ENCODE peak calls at places on chromosomes 4 and X, in seven cellular contexts. D is naive thymus-derived CD4-positive, alpha-beta T cell; P is tibial artery; F is fibroblast of lung; J is uterus; Z is choroid plexus epithelial cell; I is mucosa of descending colon. H is an unnamed sample.
A peak's percentile ranks its signal among the peaks of the same experiment; 100 is the strongest.

GRCh38 chr4:101205878-101206277 is 141.4 kb downstream of the PPP3CA start:
- DNase-seq in Z (peak; percentile 63), I (no peak), P (no peak), J (no peak), D (peak; percentile 31), F (peak; percentile 85), H (no peak)

GRCh38 chrX:41009816-41010187 is 75.4 kb upstream of the USP9X start:
- DNase-seq in F (no peak), D (no peak), Z (no peak), I (no peak), J (no peak), P (no peak), H (no peak)

GRCh38 chr4:152372444-152372843 is 163.4 kb downstream of the FBXW7 start:
- DNase-seq in D (no peak), P (no peak), I (no peak), F (no peak), Z (no peak), J (no peak), H (no peak)

GRCh38 chrX:68504237-68504636 is 5.4 kb downstream of the YIPF6 start:
- DNase-seq in F (peak; percentile 78), J (no peak), Z (peak; percentile 65), I (no peak), D (no peak), P (no peak), H (no peak)

GRCh38 chr4:102761478-102761790 is 666 bp upstream of the MANBA start:
- DNase-seq in Z (peak; percentile 38), P (no peak), I (no peak), F (peak; percentile 17), D (no peak), J (no peak), H (no peak)

GRCh38 chr4:51885371-51885770 is 42.4 kb downstream of the DCUN1D4 start:
- DNase-seq in J (no peak), Z (peak; percentile 63), I (no peak), D (no peak), F (peak; percentile 32), P (no peak), H (no peak)

GRCh38 chrX:140132937-140133336 is 167.6 kb upstream of the CXorf66 start:
- DNase-seq in D (no peak), P (no peak), Z (no peak), F (peak; percentile 34), J (no peak), I (no peak), H (no peak)

GRCh38 chr4:88341227-88342192 is 37.1 kb upstream of the HERC6 start:
- DNase-seq in I (no peak), Z (peak; percentile 98), D (no peak), P (no peak), F (peak; percentile 93), J (peak; percentile 48), H (no peak)

GRCh38 chrX:64093761-64094160 is 111.7 kb downstream of the AMER1 start:
- DNase-seq in F (no peak), P (no peak), D (no peak), J (no peak), Z (peak; percentile 6), I (no peak), H (no peak)

GRCh38 chrX:151921866-151922265 is 9.2 kb downstream of the MAGEA4 start:
- DNase-seq in F (no peak), J (no peak), D (no peak), P (no peak), Z (no peak), I (no peak), H (no peak)

GRCh38 chrX:66018585-66019309 is 21.1 kb downstream of the VSIG4 start:
- DNase-seq in P (no peak), D (no peak), F (no peak), J (no peak), I (no peak), Z (no peak), H (no peak)

GRCh38 chr4:133148690-133149363 is at the start of gene PCDH10:
- DNase-seq in Z (peak; percentile 97), P (peak; percentile 96), I (peak; percentile 81), D (peak; percentile 2), J (peak; percentile 91), F (peak; percentile 94), H (peak; percentile 97)

GRCh38 chr4:133147922-133148689 is 988 bp upstream of the PCDH10 start:
- DNase-seq in Z (peak; percentile 61), I (no peak), J (peak; percentile 18), D (no peak), F (peak; percentile 79), P (peak; percentile 67), H (peak; percentile 72)

GRCh38 chr4:133146192-133146573 is 2.9 kb upstream of the PCDH10 start:
- DNase-seq in P (no peak), F (no peak), D (no peak), Z (no peak), J (no peak), I (no peak), H (no peak)

GRCh38 chr4:133146574-133147198 is 2.4 kb upstream of the PCDH10 start:
- DNase-seq in I (no peak), J (peak; percentile 44), F (peak; percentile 53), P (peak; percentile 67), Z (peak; percentile 76), D (no peak), H (peak; percentile 72)

DNA sequence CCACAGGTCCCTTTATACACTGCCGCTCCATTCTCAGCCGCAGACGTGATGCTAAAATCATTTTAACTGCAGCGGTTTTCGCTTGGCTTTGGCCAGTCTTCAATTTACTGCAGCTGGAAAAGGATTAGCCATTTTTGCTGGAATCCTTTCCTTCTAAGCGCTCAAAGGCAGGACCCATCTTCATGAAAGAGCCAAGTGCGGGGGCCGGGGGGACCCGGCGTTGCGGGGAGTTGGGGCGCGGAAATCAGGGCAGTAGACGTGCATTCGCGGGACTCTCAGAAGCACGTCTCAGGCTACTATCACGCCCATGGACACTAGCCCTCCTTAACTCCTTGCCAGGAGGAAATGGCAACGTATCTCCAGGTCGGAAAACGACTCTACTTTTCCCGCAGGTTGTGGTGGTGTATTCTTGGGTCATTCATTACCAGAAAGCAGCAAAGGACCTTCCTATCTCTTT is 1.7 kb upstream of the PCDH10 start:
- DNase-seq in I (no peak), Z (peak; percentile 17), F (no peak), P (peak; percentile 55), J (no peak), D (no peak), H (peak; percentile 59)
- H3K4me3 ChIP-seq in I (no peak overlapping the region), Z (peak overlapping the region; percentile 64), F (peak overlapping the region; percentile 65), P (peak overlapping the region; percentile 63), J (peak overlapping the region; percentile 32), D (no peak overlapping the region), H (peak overlapping the region; percentile 78)

GRCh38 chr4:55745014-55745413 is 74.6 kb upstream of the EXOC1L start:
- DNase-seq in J (no peak), F (no peak), Z (no peak), I (no peak), D (no peak), P (no peak), H (no peak)

GRCh38 chr4:55742655-55743191 is 76.9 kb upstream of the EXOC1L start:
- DNase-seq in D (no peak), Z (peak; percentile 79), P (no peak), I (no peak), F (peak; percentile 67), J (no peak), H (no peak)
- H3K4me3 ChIP-seq in D (no peak overlapping the region), Z (no peak overlapping the region), P (no peak overlapping the region), I (no peak overlapping the region), F (no peak overlapping the region), J (no peak overlapping the region), H (no peak overlapping the region)

GRCh38 chr4:1000686-1001260 is 7.6 kb upstream of the SLC26A1 start:
- DNase-seq in Z (no peak), P (no peak), J (no peak), I (no peak), D (no peak), F (no peak), H (no peak)
- H3K4me3 ChIP-seq in Z (no peak overlapping the region), P (no peak overlapping the region), J (no peak overlapping the region), I (no peak overlapping the region), D (no peak overlapping the region), F (no peak overlapping the region), H (no peak overlapping the region)

GRCh38 chr4:826508-827208 is 729 bp upstream of the CPLX1 start:
- DNase-seq in F (no peak), J (no peak), I (peak; percentile 24), P (no peak), D (no peak), Z (peak; percentile 18), H (no peak)
- H3K4me3 ChIP-seq in F (no peak overlapping the region), J (no peak overlapping the region), I (no peak overlapping the region), P (no peak overlapping the region), D (no peak overlapping the region), Z (peak overlapping the region; percentile 11), H (peak overlapping the region; percentile 54)

DNA sequence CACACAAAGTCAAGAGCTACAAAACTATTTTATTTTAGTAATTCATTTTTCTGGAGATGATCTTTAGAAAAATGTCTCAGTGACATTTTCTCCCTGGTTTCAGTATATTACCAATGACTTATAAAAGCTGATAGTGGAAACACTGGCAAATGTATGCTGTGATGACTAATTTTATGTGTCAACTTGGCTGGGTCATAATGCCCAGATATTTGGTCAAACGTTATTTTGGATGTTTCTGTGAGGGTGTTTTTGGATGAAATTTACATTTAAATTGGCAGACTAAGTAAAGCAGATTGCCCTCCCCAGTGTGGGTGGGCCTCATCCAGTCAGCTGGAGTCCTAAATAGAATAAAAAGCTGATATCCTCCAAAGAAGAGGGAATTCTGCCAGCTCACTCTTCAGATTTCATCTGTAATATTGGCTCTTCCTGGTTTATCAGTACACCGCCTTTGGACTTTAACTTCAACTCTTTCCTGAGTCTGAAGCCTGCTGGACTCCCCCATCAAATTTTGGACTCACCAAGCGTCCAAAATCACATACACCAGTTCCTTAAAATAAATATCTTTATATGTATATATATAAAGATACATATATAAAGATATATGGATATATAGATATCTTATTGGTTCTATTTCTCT is 31.2 kb upstream of the RAB40A start:
- DNase-seq in I (no peak), Z (no peak), P (no peak), F (no peak), D (no peak), J (no peak), H (no peak)
- H3K4me3 ChIP-seq in I (no peak overlapping the region), Z (no peak overlapping the region), P (no peak overlapping the region), F (no peak overlapping the region), D (no peak overlapping the region), J (no peak overlapping the region), H (no peak overlapping the region)

GRCh38 chr4:39522068-39522467 is 5.2 kb downstream of the UGDH start:
- DNase-seq in D (no peak), Z (no peak), P (no peak), I (no peak), F (peak; percentile 38), J (no peak), H (no peak)
- H3K4me3 ChIP-seq in D (no peak overlapping the region), Z (no peak overlapping the region), P (no peak overlapping the region), I (no peak overlapping the region), F (peak overlapping the region; percentile 39), J (no peak overlapping the region), H (no peak overlapping the region)

DNA sequence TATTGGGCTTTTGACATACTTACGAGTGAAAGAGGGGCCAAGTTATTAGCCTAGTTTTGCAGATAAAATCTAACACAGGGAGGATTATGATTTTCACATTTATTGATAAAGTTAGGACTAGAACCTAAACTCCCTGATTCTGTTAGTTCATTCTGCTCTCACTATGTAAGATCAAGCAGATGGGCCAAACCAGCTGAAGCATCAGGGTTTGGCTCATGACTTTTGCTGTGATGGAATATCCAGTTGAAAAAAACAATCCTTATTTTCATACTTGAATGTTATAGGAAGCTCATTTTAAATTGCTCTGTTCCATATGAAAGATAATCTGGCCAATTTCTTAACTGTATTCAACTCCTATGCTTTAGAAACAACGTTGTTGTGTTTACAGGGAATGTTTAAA is 21.2 kb downstream of the SPRY1 start:
- DNase-seq in P (no peak), D (no peak), Z (peak; percentile 30), F (no peak), I (no peak), J (no peak), H (no peak)
- H3K4me3 ChIP-seq in P (no peak overlapping the region), D (no peak overlapping the region), Z (no peak overlapping the region), F (no peak overlapping the region), I (no peak overlapping the region), J (no peak overlapping the region), H (no peak overlapping the region)

H was measured in coronary artery.